ENCODE peak calls at places on chromosome 4, in nine cellular contexts. B is GF-D8; M is stimulated activated CD4-positive, alpha-beta T cell treated with anti-CD3 and anti-CD28 coated beads, Interleukin-1b, Interleukin-23, amount 100 ng/mL, for 4 hours; H is activated T-cell treated with anti-CD3 and anti-CD28 coated beads for 1 hour; N is HFF-Myc; I is HL-60; U is IMR-90; L is left ventricle myocardium inferior; R is cerebellum. Y is an unnamed sample.

GRCh38 chr4:29756966-29757365 is 963.2 kb upstream of the PCDH7 start:
- DNase-seq in B (no peak), M (no peak), H (no peak), N (no peak), I (no peak), U (no peak), L (no peak), R (no peak), Y (no peak)

GRCh38 chr4:98828801-98829200 is 100.1 kb downstream of the EIF4E start:
- DNase-seq in B (no peak), M (peak), H (no peak), N (no peak), I (no peak), U (no peak), L (no peak), R (no peak), Y (no peak)

GRCh38 chr4:8608714-8609391 is 16.3 kb downstream of the CPZ start:
- DNase-seq in B (no peak), M (no peak), H (no peak), N (no peak), I (no peak), U (no peak), L (no peak), R (no peak), Y (no peak)

GRCh38 chr4:3820016-3820805 is 54.0 kb downstream of the ADRA2C start:
- DNase-seq in B (no peak), M (no peak), H (no peak), N (no peak), I (no peak), U (no peak), L (no peak), R (no peak), Y (no peak)

GRCh38 chr4:171812377-171813194 is 618 bp upstream of the GALNTL6 start:
- DNase-seq in B (no peak), M (no peak), H (no peak), N (no peak), I (no peak), U (no peak), L (no peak), R (no peak), Y (no peak)

GRCh38 chr4:211033-211511 is 86.8 kb downstream of the ZNF718 start:
- DNase-seq in B (peak), M (no peak), H (no peak), N (no peak), I (peak), U (no peak), L (no peak), R (no peak), Y (no peak)

GRCh38 chr4:120432451-120432850 is 365.8 kb upstream of the MAD2L1 start:
- DNase-seq in B (no peak), M (no peak), H (no peak), N (no peak), I (no peak), U (no peak), L (no peak), R (no peak), Y (no peak)

GRCh38 chr4:55125763-55126541 is 557 bp upstream of the KDR start:
- DNase-seq in B (no peak), M (no peak), H (no peak), N (no peak), I (no peak), U (no peak), L (peak), R (no peak), Y (no peak)